ENCODE peak calls at places on chromosomes 6 and 20, in seven cellular contexts. D, Q, X, P, T, R and E are unnamed samples.

GRCh38 chr20:50112512-50113419 is at the start of gene UBE2V1:
- DNase-seq in X (peak), P (peak), T (peak), D (peak), R (peak), Q (peak), E (peak)

GRCh38 chr6:17984822-17985660 is 2.4 kb downstream of the KIF13A start:
- DNase-seq in T (no peak), Q (no peak), D (no peak), X (no peak), P (no peak), R (no peak), E (no peak)

GRCh38 chr20:63555661-63556381 is 1.9 kb downstream of the FNDC11 start:
- DNase-seq in Q (no peak), R (no peak), D (no peak), P (no peak), X (no peak), T (no peak), E (no peak)

GRCh38 chr20:50098259-50098658 is 14.7 kb downstream of the UBE2V1 start:
- DNase-seq in X (no peak), T (no peak), D (no peak), Q (no peak), R (no peak), P (no peak), E (no peak)

GRCh38 chr6:130937942-130938604 is 110.9 kb downstream of the SMLR1 start:
- DNase-seq in R (no peak), P (peak), X (no peak), Q (no peak), T (no peak), D (no peak), E (no peak)

GRCh38 chr20:46154796-46155195 is 36.7 kb downstream of the CD40 start:
- DNase-seq in Q (no peak), D (no peak), X (no peak), R (no peak), P (no peak), T (no peak), E (no peak)

GRCh38 chr20:2576317-2576727 is 39.9 kb downstream of the TMC2 start:
- DNase-seq in R (no peak), Q (no peak), X (no peak), P (no peak), T (no peak), D (no peak), E (no peak)

GRCh38 chr6:106163446-106163965 is 77.4 kb downstream of the PRDM1 start:
- DNase-seq in Q (peak), R (no peak), T (no peak), P (peak), D (peak), X (peak), E (no peak)

GRCh38 chr20:37680420-37680819 is 13.4 kb upstream of the CTNNBL1 start:
- DNase-seq in D (no peak), R (peak), P (no peak), X (no peak), T (no peak), Q (no peak), E (no peak)

GRCh38 chr6:33329058-33329457 is 11.5 kb upstream of the ZBTB22 start:
- DNase-seq in P (no peak), D (no peak), X (no peak), T (no peak), Q (no peak), R (no peak), E (no peak)

GRCh38 chr6:110520188-110520956 is 44.0 kb upstream of the SLC22A16 start:
- DNase-seq in D (no peak), R (no peak), Q (no peak), P (no peak), T (no peak), X (no peak), E (no peak)

GRCh38 chr6:44000164-44000842 is 126.9 kb downstream of the MRPL14 start:
- DNase-seq in P (no peak), T (no peak), Q (no peak), X (no peak), D (peak), R (peak), E (no peak)

GRCh38 chr6:81762132-81762531 is 9.7 kb upstream of the TENT5A start:
- DNase-seq in R (no peak), Q (no peak), D (no peak), P (no peak), X (no peak), T (no peak), E (no peak)

GRCh38 chr20:51378171-51378928 is 164.2 kb downstream of the NFATC2 start:
- DNase-seq in Q (no peak), R (peak), T (no peak), X (no peak), P (no peak), D (no peak), E (no peak)

GRCh38 chr6:166394036-166394892 is 11.5 kb upstream of the MPC1 start:
- DNase-seq in R (no peak), P (no peak), Q (no peak), X (no peak), D (no peak), T (no peak), E (no peak)

GRCh38 chr6:142313284-142313683 is 11.5 kb downstream of the ADGRG6 start:
- DNase-seq in X (no peak), D (no peak), R (no peak), P (peak), Q (no peak), T (no peak), E (no peak)

GRCh38 chr20:45010399-45010828 is 44.1 kb downstream of the STK4 start:
- DNase-seq in D (no peak), Q (no peak), R (no peak), T (no peak), P (peak), X (peak), E (no peak)

GRCh38 chr6:15431762-15432495 is 186.1 kb downstream of the JARID2 start:
- DNase-seq in T (peak), P (peak), D (no peak), X (no peak), R (no peak), Q (no peak), E (no peak)

GRCh38 chr6:38346291-38347079 is 293.2 kb downstream of the BTBD9 start:
- DNase-seq in P (peak), Q (no peak), T (no peak), R (no peak), D (no peak), X (peak), E (no peak)

GRCh38 chr20:13245250-13245723 is 24.2 kb downstream of the ISM1 start:
- DNase-seq in X (no peak), R (no peak), Q (no peak), T (no peak), P (no peak), D (no peak), E (no peak)

GRCh38 chr20:62433655-62434054 is 6.3 kb upstream of the RBBP8NL start:
- DNase-seq in X (no peak), R (no peak), Q (peak), T (no peak), D (no peak), P (no peak), E (peak)

GRCh38 chr6:10951675-10952282 is 64.9 kb downstream of the SYCP2L start:
- DNase-seq in Q (no peak), R (no peak), P (peak), D (peak), X (peak), T (no peak), E (no peak)

GRCh38 chr6:35970181-35970580 is 49.3 kb upstream of the SRPK1 start:
- DNase-seq in X (no peak), T (peak), R (no peak), Q (no peak), P (peak), D (no peak), E (no peak)

GRCh38 chr20:32484221-32485125 is 100.7 kb downstream of the NOL4L start:
- DNase-seq in Q (peak), P (no peak), T (no peak), R (peak), D (peak), X (no peak), E (peak)

GRCh38 chr20:57509665-57510237 is 15.2 kb downstream of the CTCFL start:
- DNase-seq in R (no peak), X (no peak), P (peak), T (no peak), Q (no peak), D (peak), E (peak)
- TF ChIP-seq CTCF in R (no peak), X (peak), P (peak), T (no peak), Q (no peak), D (peak), E (peak)

DNA sequence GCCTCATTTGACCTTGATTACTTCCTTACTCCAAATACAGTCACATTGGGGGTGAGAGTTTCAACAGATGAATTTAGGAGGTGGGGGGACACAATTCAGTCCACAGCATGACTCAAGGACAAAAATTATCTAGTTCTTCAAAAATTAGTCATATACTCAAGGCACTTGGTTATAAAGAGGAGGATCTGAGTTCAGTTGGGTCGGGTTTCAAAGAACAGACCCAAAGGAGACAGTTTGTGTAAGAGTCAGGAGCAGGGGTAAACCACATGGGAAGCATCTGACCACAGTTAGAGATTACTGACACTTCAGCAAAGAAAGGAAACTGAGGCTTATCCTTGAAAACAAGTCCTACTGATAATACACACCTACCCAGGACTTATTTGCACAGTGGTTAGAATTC is 137.9 kb downstream of the TBC1D7 start:
- DNase-seq in D (no peak), R (no peak), T (no peak), X (no peak), P (no peak), Q (no peak), E (no peak)
- TF ChIP-seq CTCF in D (no peak), R (no peak), T (no peak), X (no peak), P (no peak), Q (no peak), E (no peak)

DNA sequence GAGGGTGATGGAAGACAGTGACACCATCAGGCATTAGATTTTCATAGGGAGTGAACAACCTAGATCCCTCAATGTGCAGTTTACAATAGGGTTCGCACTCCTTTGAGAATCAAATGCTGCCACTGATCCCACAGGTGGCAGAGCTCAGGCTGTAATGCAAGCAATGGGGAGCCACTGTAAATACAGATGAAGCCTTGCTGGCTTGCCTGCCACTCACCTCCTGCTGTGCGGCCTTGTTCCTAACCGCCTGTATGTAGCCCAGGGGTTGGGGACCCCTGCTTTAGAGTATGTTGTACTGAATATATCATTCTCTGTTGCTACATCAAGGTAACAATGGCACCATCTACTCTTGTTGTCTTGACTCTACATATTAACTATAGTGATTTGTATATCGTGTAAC is 37.1 kb downstream of the TPD52L1 start:
- DNase-seq in X (no peak), T (no peak), R (no peak), Q (no peak), P (no peak), D (no peak), E (no peak)
- TF ChIP-seq CTCF in X (no peak), T (no peak), R (no peak), Q (no peak), P (no peak), D (no peak), E (no peak)

GRCh38 chr6:108501559-108501958 is 59.2 kb upstream of the FOXO3 start:
- DNase-seq in P (peak), T (no peak), Q (no peak), R (no peak), X (no peak), D (no peak), E (no peak)

GRCh38 chr6:108502826-108503225 is 57.9 kb upstream of the FOXO3 start:
- DNase-seq in Q (no peak), X (no peak), T (no peak), D (no peak), R (no peak), P (no peak), E (no peak)

GRCh38 chr6:108510461-108511319 is 50.0 kb upstream of the FOXO3 start:
- DNase-seq in R (no peak), T (no peak), D (no peak), X (no peak), P (no peak), Q (no peak), E (no peak)

DNA sequence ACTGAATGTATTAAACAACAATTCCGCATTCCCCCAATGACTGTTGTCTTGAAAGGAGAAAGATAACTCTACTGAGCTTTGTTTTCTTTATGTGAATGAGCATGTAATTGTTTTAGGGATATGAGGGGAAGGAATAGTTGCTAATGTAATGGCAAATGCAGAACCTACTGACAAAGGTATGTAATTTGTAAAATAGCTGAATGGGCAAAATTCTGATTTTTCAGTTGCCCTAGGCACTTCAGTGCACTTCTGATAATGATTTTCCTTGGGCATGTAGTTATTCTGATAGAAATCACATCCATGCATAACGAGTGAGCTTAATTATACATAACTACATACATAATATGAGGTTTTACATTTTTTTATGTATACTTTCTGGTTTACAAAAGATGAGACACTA is 53.4 kb upstream of the FOXO3 start:
- DNase-seq in X (no peak), Q (no peak), D (no peak), R (no peak), T (no peak), P (no peak), E (no peak)
- TF ChIP-seq CTCF in X (no peak), Q (no peak), D (no peak), R (no peak), T (no peak), P (no peak), E (no peak)

GRCh38 chr6:63556369-63556768 is 15.9 kb upstream of the LOC128125822 start:
- DNase-seq in Q (no peak), P (no peak), R (no peak), D (no peak), X (no peak), T (no peak), E (no peak)

GRCh38 chr6:63558270-63558669 is 14.0 kb upstream of the LOC128125822 start:
- DNase-seq in X (no peak), P (no peak), D (no peak), T (no peak), R (no peak), Q (no peak), E (no peak)

GRCh38 chr6:63565058-63565726 is 7.1 kb upstream of the LOC128125822 start:
- DNase-seq in T (no peak), D (no peak), R (no peak), X (no peak), P (no peak), Q (no peak), E (no peak)

GRCh38 chr6:63565727-63566625 is 6.3 kb upstream of the LOC128125822 start:
- DNase-seq in Q (no peak), P (peak), T (no peak), R (no peak), X (no peak), D (no peak), E (no peak)

DNA sequence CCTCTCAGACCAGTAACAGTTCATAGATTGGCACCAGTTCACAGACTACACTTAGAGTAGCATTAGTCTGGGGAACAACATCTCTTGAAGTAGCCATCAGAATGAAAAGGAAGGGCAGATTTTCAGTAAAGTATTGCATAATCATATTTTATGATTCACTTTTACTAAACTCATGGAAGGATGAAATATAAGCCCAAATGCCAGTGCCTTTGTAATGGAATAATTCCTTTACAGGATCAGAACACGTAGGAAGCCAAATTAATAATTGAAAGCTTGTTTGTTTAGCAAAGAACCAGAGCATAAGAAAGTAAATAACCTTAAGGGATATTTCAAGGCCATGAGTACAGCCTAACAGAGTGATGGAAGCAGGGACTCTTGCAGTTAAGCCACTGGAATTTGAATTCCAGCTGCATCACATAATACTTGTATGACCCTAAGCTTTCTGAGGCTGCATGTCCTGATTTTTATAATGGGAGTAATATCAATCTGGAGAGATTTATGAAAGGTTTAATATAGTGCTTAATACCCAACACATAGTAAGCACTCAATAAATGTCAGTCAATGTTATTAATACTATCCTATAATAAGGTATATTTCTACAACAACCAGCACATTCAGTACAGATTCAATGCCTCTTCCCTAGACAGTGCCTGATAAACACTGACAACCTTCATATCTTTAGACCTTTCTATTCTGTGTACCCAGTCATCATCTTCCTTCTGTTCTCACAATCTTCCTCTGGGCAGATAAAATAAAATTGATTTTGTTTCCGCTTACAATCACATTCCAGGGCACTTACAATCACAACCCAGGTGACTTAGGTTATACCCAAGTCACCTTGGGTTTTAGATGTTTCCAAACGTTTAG is 11.2 kb upstream of the LOC128125822 start:
- DNase-seq in Q (no peak), X (no peak), D (no peak), T (no peak), R (no peak), P (peak), E (no peak)
- TF ChIP-seq CTCF in Q (no peak), X (no peak), D (no peak), T (no peak), R (no peak), P (no peak), E (no peak)

GRCh38 chr6:103456652-103457051 is 1403.1 kb downstream of the HACE1 start:
- DNase-seq in Q (no peak), R (no peak), T (no peak), P (no peak), X (no peak), D (no peak), E (no peak)

DNA sequence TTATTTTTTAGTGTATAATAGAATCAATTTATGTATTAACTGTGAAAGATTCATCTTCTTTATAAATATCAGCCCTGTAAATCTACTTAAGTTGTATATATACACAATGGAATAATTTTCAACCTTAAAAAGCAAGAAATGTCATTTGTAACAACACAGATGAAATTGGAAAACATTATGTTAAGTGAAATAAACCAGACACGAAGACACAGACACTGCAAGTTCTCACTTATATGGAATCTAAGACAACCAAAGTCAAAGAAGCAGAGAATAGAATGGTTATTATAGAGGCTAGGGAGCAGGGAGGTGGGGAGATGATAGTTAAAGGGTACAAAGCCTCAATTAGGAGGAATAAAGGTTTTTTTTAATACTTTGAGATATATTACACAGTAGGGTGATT is 1404.4 kb downstream of the HACE1 start:
- DNase-seq in D (no peak), Q (no peak), T (no peak), X (no peak), R (no peak), P (no peak), E (no peak)
- TF ChIP-seq CTCF in D (no peak), Q (no peak), T (no peak), X (no peak), R (no peak), P (no peak), E (no peak)